ENCODE peak calls at places on chromosomes 16 and 17, in seven cellular contexts. K, E, C, P, L, W and U are unnamed samples.

GRCh38 chr17:8109669-8110455 is 8.5 kb downstream of the ALOXE3 start:
- DNase-seq in C (peak; percentile 60), W (peak; percentile 84), L (peak; percentile 46), K (no peak), E (peak; percentile 60), P (peak; percentile 31), U (peak; percentile 71)

GRCh38 chr16:2471653-2472487 is 773 bp downstream of the NTN3 start:
- DNase-seq in K (no peak), L (no peak), C (no peak), W (no peak), E (no peak), P (no peak), U (no peak)

GRCh38 chr17:62827722-62828498 is 19.8 kb upstream of the MARCHF10 start:
- DNase-seq in C (no peak), W (no peak), L (no peak), E (no peak), P (no peak), K (no peak), U (no peak)

GRCh38 chr17:27339836-27340550 is 46.1 kb downstream of the WSB1 start:
- DNase-seq in C (no peak), P (no peak), L (no peak), E (no peak), W (no peak), K (no peak), U (no peak)

GRCh38 chr17:57553991-57554825 is 190.9 kb downstream of the CCDC182 start:
- DNase-seq in C (no peak), E (no peak), K (no peak), P (no peak), W (no peak), L (no peak), U (no peak)

GRCh38 chr17:50468120-50469004 is at the start of gene CHAD:
- DNase-seq in W (no peak), C (peak; percentile 72), P (no peak), L (peak; percentile 68), E (no peak), K (no peak), U (peak; percentile 75)

GRCh38 chr17:9512323-9513168 is 63.1 kb downstream of the STX8 start:
- DNase-seq in P (no peak), W (no peak), E (no peak), L (no peak), K (no peak), C (no peak), U (no peak)

GRCh38 chr17:46979023-46979870 is at the start of gene RPRML:
- DNase-seq in C (peak; percentile 48), L (peak; percentile 44), K (peak; percentile 52), P (peak; percentile 35), E (peak; percentile 13), W (peak; percentile 24), U (peak; percentile 58)

GRCh38 chr17:65394811-65395472 is 166.5 kb downstream of the AXIN2 start:
- DNase-seq in P (no peak), W (no peak), C (no peak), E (no peak), L (no peak), K (no peak), U (no peak)

GRCh38 chr16:66603537-66604375 is 748 bp upstream of the CMTM3 start:
- DNase-seq in W (peak; percentile 57), K (peak; percentile 23), C (peak; percentile 70), L (no peak), E (peak; percentile 56), P (no peak), U (peak; percentile 69)

GRCh38 chr16:63684702-63685101 is 1437.2 kb downstream of the CDH11 start:
- DNase-seq in P (no peak), C (no peak), L (no peak), E (no peak), K (no peak), W (no peak), U (no peak)

GRCh38 chr17:77684803-77685580 is 273.5 kb upstream of the TNRC6C start:
- DNase-seq in E (no peak), W (no peak), K (no peak), C (no peak), L (no peak), P (no peak), U (no peak)

GRCh38 chr17:80760501-80760900 is 215.9 kb downstream of the RPTOR start:
- DNase-seq in L (no peak), W (no peak), K (peak; percentile 72), C (no peak), E (peak; percentile 53), P (no peak), U (no peak)